ENCODE peak calls at places on chromosomes 1 and 21, in nine cellular contexts. W is tibial nerve, F is body of pancreas, V is tibial artery, A is astrocyte of the spinal cord, I is transverse colon, U is left ventricle myocardium inferior, Q is RWPE2, L is fibroblast of lung. G is an unnamed sample.

GRCh38 chr1:59333626-59334277 is 36.9 kb downstream of the FGGY start:
- DNase-seq in Q (no peak), F (no peak), V (no peak), I (no peak), W (no peak), U (no peak), A (no peak), L (no peak), G (no peak)

GRCh38 chr1:18470650-18471355 is 9.9 kb upstream of the KLHDC7A start:
- DNase-seq in V (no peak), A (no peak), W (no peak), I (no peak), U (no peak), Q (no peak), L (no peak), F (no peak), G (no peak)

GRCh38 chr1:84780000-84780716 is 89.9 kb upstream of the SSX2IP start:
- DNase-seq in W (no peak), A (no peak), L (peak), U (no peak), I (no peak), Q (no peak), F (no peak), V (no peak), G (peak)

GRCh38 chr1:218943371-218943770 is 230.3 kb upstream of the LYPLAL1 start:
- DNase-seq in U (no peak), F (no peak), V (no peak), L (no peak), Q (no peak), A (no peak), I (no peak), W (no peak), G (no peak)

GRCh38 chr1:29875557-29876028 is 639.3 kb downstream of the PTPRU start:
- DNase-seq in U (no peak), I (no peak), W (no peak), A (no peak), L (no peak), Q (no peak), V (no peak), F (no peak), G (peak)

GRCh38 chr1:61083014-61083798 is 845 bp downstream of the NFIA start:
- DNase-seq in L (no peak), U (peak), F (peak), Q (no peak), I (peak), A (no peak), W (no peak), V (no peak), G (no peak)

GRCh38 chr21:45849651-45850050 is 131.9 kb upstream of the COL6A1 start:
- DNase-seq in F (no peak), W (no peak), I (no peak), U (no peak), L (no peak), A (no peak), V (no peak), Q (no peak), G (no peak)

GRCh38 chr1:233587958-233588799 is 25.7 kb upstream of the KCNK1 start:
- DNase-seq in V (no peak), Q (no peak), A (no peak), L (no peak), W (no peak), U (no peak), I (no peak), F (no peak), G (no peak)

GRCh38 chr1:173210273-173210672 is 3.1 kb upstream of the TNFSF4 start:
- DNase-seq in L (no peak), I (no peak), V (no peak), U (no peak), W (no peak), Q (no peak), A (no peak), F (no peak), G (no peak)

GRCh38 chr1:173210716-173211231 is 3.6 kb upstream of the TNFSF4 start:
- DNase-seq in A (no peak), L (no peak), Q (no peak), F (no peak), I (no peak), V (no peak), W (no peak), U (no peak), G (no peak)

GRCh38 chr1:173206816-173207595 is at the start of gene TNFSF4:
- DNase-seq in F (peak), W (no peak), L (peak), Q (no peak), I (no peak), A (no peak), V (no peak), U (peak), G (peak)

GRCh38 chr1:173208868-173209267 is 1.7 kb upstream of the TNFSF4 start:
- DNase-seq in F (no peak), I (no peak), Q (no peak), V (no peak), W (no peak), L (no peak), A (no peak), U (no peak), G (no peak)

DNA sequence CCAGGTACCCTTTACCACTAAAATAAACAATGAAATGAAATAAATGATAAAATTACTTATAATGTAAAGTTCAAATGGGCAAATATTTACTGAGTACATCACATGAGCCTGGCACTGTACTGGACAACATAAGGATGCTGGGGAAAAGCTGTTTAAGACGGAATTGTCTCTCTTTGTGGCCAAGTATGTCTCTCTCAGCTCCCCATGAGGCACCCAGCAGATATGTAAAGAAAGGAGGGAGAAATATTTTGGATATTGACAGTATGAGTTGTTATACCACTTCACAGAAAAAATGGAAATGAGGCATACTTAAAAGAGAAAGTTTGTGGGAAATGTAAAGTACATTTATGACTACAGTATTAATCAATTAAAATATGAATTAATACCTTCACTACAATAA is 1.0 kb upstream of the TNFSF4 start:
- DNase-seq in U (no peak), F (no peak), L (no peak), A (no peak), W (no peak), I (no peak), Q (no peak), V (no peak), G (no peak)
- TF ChIP-seq CTCF in U (no peak), F (no peak), L (no peak), A (no peak), W (no peak), I (no peak), Q (no peak), V (no peak), G (no peak)

GRCh38 chr1:9416506-9416905 is 122.8 kb upstream of the SLC25A33 start:
- DNase-seq in W (no peak), A (no peak), I (no peak), U (no peak), Q (no peak), V (no peak), F (no peak), L (no peak), G (no peak)

GRCh38 chr1:9413877-9414213 is 121.2 kb downstream of the SPSB1 start:
- DNase-seq in F (peak), L (no peak), V (no peak), Q (no peak), A (peak), I (peak), U (peak), W (peak), G (peak)

GRCh38 chr1:9413143-9413876 is 120.6 kb downstream of the SPSB1 start:
- DNase-seq in V (peak), W (no peak), U (peak), A (peak), I (peak), Q (no peak), F (peak), L (peak), G (peak)

GRCh38 chr1:9406111-9406510 is 113.4 kb downstream of the SPSB1 start:
- DNase-seq in A (no peak), L (no peak), F (no peak), W (no peak), U (no peak), I (no peak), V (no peak), Q (no peak), G (no peak)

DNA sequence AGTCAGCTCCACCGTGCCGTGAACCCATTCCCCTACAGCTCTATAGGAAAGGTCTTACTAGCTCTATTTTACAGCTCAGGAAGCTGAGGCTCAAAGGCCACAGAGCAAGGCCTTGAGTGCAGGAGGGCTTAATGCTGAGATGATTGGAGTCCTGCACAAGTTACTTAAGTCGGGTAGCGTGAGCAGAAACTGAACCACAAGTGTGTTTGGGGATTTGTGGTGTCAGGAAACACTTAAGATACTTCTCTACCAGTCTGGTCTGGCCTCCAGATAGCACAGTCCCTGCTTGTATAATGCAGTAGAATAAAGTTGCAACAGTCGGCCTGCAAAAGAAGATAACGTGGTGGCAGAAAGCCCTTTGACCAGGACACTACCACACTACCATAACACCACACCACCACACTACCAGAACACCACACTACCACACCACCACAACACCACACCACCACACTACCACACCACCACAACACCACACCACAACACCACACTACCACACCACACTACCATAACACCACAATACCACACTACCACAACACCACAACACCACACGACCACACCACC is 118.1 kb downstream of the SPSB1 start:
- DNase-seq in Q (no peak), W (peak), A (peak), I (no peak), U (no peak), L (peak), V (no peak), F (no peak), G (peak)
- H3K4me3 ChIP-seq in Q (no peak), W (no peak), A (no peak), I (no peak), U (no peak), L (no peak), V (no peak), F (no peak), G (no peak)

GRCh38 chr1:168008595-168008994 is 71.7 kb upstream of the MPC2 start:
- DNase-seq in W (no peak), L (no peak), V (no peak), A (no peak), F (no peak), Q (no peak), U (no peak), I (no peak), G (no peak)
- TF ChIP-seq CTCF in W (no peak), L (no peak), V (no peak), A (no peak), F (no peak), Q (no peak), U (no peak), I (no peak), G (no peak)

GRCh38 chr1:208646431-208646830 is 402.2 kb upstream of the PLXNA2 start:
- DNase-seq in W (no peak), I (no peak), Q (no peak), F (no peak), U (no peak), V (no peak), L (no peak), A (no peak), G (no peak)
- H3K4me3 ChIP-seq in W (no peak), I (no peak), Q (no peak), F (no peak), U (no peak), V (no peak), L (no peak), A (no peak), G (no peak)